ENCODE peak calls at places on chromosomes 16 and 17, in six cellular contexts. R is fibroblast of lung; B is Peyer's patch; P is CD4-positive, CD25-positive, alpha-beta regulatory T cell; U is trophoblast cell; X is heart right ventricle. S is an unnamed sample.

GRCh38 chr16:24146523-24146922 is 109.6 kb upstream of the CACNG3 start:
- DNase-seq in X (peak; percentile 18), B (no peak), R (peak; percentile 33), P (no peak), U (no peak), S (peak; percentile 24)

GRCh38 chr16:31508706-31509523 is 724 bp upstream of the RUSF1 start:
- DNase-seq in X (no peak), U (no peak), P (no peak), R (peak; percentile 65), B (no peak), S (no peak)

GRCh38 chr16:85432606-85433005 is 180.5 kb upstream of the GSE1 start:
- DNase-seq in R (no peak), U (no peak), X (no peak), P (no peak), B (no peak), S (no peak)

GRCh38 chr16:86212706-86213426 is 297.5 kb upstream of the FOXF1 start:
- DNase-seq in X (no peak), P (no peak), B (no peak), R (no peak), U (no peak), S (no peak)

GRCh38 chr17:65177901-65178300 is 40.7 kb downstream of the RGS9 start:
- DNase-seq in B (no peak), R (peak; percentile 69), X (no peak), P (no peak), U (no peak), S (no peak)

GRCh38 chr16:85327731-85328664 is 215.7 kb upstream of the CIBAR2 start:
- DNase-seq in B (no peak), X (no peak), P (no peak), R (peak; percentile 60), U (no peak), S (no peak)

GRCh38 chr17:15744885-15745284 is 12.8 kb downstream of the TBC1D26 start:
- DNase-seq in P (no peak), B (no peak), X (no peak), R (peak; percentile 17), U (no peak), S (no peak)

GRCh38 chr16:68009157-68009735 is 6.5 kb downstream of the DPEP2NB start:
- DNase-seq in R (no peak), B (no peak), U (no peak), X (no peak), P (no peak), S (no peak)

GRCh38 chr16:64543401-64543800 is 578.5 kb downstream of the CDH11 start:
- DNase-seq in U (no peak), P (no peak), R (no peak), X (no peak), B (no peak), S (no peak)

GRCh38 chr16:75254359-75254837 is 3.0 kb upstream of the BCAR1 start:
- DNase-seq in P (no peak), B (peak; percentile 54), U (peak; percentile 98), X (peak; percentile 18), R (peak; percentile 60), S (no peak)

GRCh38 chr17:80225230-80225629 is 5.0 kb downstream of the SLC26A11 start:
- DNase-seq in X (no peak), P (no peak), R (no peak), B (no peak), U (no peak), S (no peak)

GRCh38 chr17:8053600-8053999 is 14.7 kb downstream of the ALOX15B start:
- DNase-seq in B (peak; percentile 7), P (no peak), R (peak; percentile 5), U (peak; percentile 85), X (no peak), S (no peak)

GRCh38 chr17:26731005-26731921 is 562.7 kb upstream of the WSB1 start:
- DNase-seq in R (peak; percentile 0), B (no peak), P (no peak), X (no peak), U (no peak), S (no peak)

GRCh38 chr17:10318540-10318939 is 54.3 kb downstream of the MYH13 start:
- DNase-seq in R (no peak), B (no peak), U (no peak), X (no peak), P (no peak), S (no peak)

GRCh38 chr16:85607331-85607765 is 5.8 kb upstream of the GSE1 start:
- DNase-seq in X (no peak), B (peak; percentile 57), P (no peak), R (no peak), U (no peak), S (no peak)

GRCh38 chr16:4505356-4506153 is 29.4 kb downstream of the HMOX2 start:
- DNase-seq in B (no peak), R (no peak), P (peak; percentile 94), U (no peak), X (no peak), S (no peak)

GRCh38 chr16:29148867-29149272 is 164.0 kb downstream of the LAT start:
- DNase-seq in R (no peak), U (no peak), B (no peak), P (peak; percentile 97), X (peak; percentile 59), S (peak; percentile 47)

GRCh38 chr16:78376452-78376851 is 277.0 kb downstream of the WWOX start:
- DNase-seq in R (no peak), U (peak; percentile 1), X (no peak), P (no peak), B (no peak), S (no peak)

GRCh38 chr17:82370471-82371332 is 863 bp upstream of the UTS2R start:
- DNase-seq in U (no peak), R (no peak), B (peak; percentile 46), P (peak; percentile 54), X (no peak), S (no peak)

GRCh38 chr17:49832840-49833599 is 14.8 kb downstream of the TAC4 start:
- DNase-seq in R (no peak), U (no peak), X (no peak), B (no peak), P (no peak), S (no peak)
- H3K27ac ChIP-seq in R (no peak overlapping the region), U (no peak overlapping the region), X (no peak overlapping the region), B (no peak overlapping the region), P (peak overlapping the region; percentile 29), S (peak overlapping the region; percentile 4)

GRCh38 chr17:2068101-2068518 is 13.2 kb downstream of the HIC1 start:
- DNase-seq in X (no peak), R (peak; percentile 98), B (no peak), U (peak; percentile 54), P (no peak), S (no peak)
- H3K4me1 ChIP-seq in X (peaks cover 76% of the 10 kb centered on the region), R (peaks cover 85% of the 10 kb centered on the region), B (peaks cover 27% of the 10 kb centered on the region), U (peaks cover 58% of the 10 kb centered on the region), P (peaks cover 15% of the 10 kb centered on the region), S (peaks cover 94% of the 10 kb centered on the region)

GRCh38 chr16:80148826-80149225 is 392.0 kb upstream of the DYNLRB2 start:
- DNase-seq in R (no peak), P (no peak), X (no peak), U (no peak), B (no peak), S (no peak)

GRCh38 chr16:80150978-80151705 is 389.7 kb upstream of the DYNLRB2 start:
- DNase-seq in P (no peak), X (no peak), R (peak; percentile 81), B (no peak), U (no peak), S (no peak)

GRCh38 chr16:80147021-80147680 is 393.6 kb upstream of the DYNLRB2 start:
- DNase-seq in R (peak; percentile 33), B (no peak), U (no peak), P (no peak), X (no peak), S (no peak)

GRCh38 chr16:80151706-80152073 is 389.1 kb upstream of the DYNLRB2 start:
- DNase-seq in R (no peak), U (no peak), B (no peak), P (no peak), X (no peak), S (no peak)
- H3K9me3 ChIP-seq in R (no peaks in the 10 kb centered on the region), U (no peaks in the 10 kb centered on the region), B (no peaks in the 10 kb centered on the region), P (no peaks in the 10 kb centered on the region), X (no peaks in the 10 kb centered on the region), S (no peaks in the 10 kb centered on the region)

GRCh38 chr17:1847191-1847590 is 17.4 kb downstream of the RPA1 start:
- DNase-seq in X (peak; percentile 51), P (no peak), B (no peak), R (no peak), U (no peak), S (peak; percentile 45)

GRCh38 chr17:1839516-1839915 is 9.7 kb downstream of the RPA1 start:
- DNase-seq in P (no peak), X (no peak), B (no peak), U (no peak), R (no peak), S (no peak)

DNA sequence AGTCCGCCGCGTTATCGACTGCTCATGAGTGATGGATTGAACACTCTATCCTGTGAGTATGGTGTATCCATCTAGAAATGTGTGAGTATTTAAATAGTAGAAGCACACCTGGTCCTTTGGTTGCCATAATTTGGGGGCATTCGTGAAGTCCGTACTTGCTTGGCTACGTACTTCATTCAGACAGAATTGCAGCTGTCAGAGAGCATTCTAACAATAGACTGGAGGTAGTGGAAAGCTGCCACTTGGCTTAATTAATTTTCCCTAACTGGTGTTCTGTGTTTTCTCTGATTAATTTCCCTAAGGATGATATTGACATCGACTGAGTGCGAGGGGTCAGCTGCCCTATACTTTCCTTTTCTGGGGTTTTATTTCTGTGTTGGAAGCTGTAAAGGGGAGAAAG is 14.1 kb downstream of the RPA1 start:
- DNase-seq in X (no peak), B (no peak), P (no peak), U (no peak), R (no peak), S (no peak)
- H3K27ac ChIP-seq in X (peak overlapping the region; percentile 43), B (no peak overlapping the region), P (no peak overlapping the region), U (no peak overlapping the region), R (no peak overlapping the region), S (no peak overlapping the region)

DNA sequence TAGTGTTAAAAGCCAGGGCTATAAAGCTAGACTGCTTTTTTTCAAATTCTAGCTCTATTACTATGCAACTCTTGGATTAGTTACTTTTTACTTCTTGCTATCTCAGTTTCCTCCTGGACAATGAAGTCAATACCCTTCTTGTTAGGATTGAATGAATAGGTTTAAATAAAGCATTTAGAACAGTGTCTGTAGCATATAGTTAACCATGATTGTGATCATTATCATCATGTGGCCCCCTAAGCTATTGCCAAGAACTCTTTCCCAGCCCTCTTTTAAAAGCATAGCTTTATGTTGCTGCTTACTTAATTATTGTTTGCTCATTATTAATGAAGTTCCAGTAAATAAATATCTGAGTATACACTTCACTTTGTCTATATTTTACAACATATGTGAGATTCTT is 4.5 kb downstream of the VMP1 start:
- DNase-seq in X (no peak), U (no peak), B (no peak), R (no peak), P (no peak), S (no peak)
- H3K4me1 ChIP-seq in X (peaks cover 18% of the 10 kb centered on the region), U (no peaks in the 10 kb centered on the region), B (no peaks in the 10 kb centered on the region), R (peaks cover 4% of the 10 kb centered on the region), P (peaks cover 10% of the 10 kb centered on the region), S (peaks cover 68% of the 10 kb centered on the region)

DNA sequence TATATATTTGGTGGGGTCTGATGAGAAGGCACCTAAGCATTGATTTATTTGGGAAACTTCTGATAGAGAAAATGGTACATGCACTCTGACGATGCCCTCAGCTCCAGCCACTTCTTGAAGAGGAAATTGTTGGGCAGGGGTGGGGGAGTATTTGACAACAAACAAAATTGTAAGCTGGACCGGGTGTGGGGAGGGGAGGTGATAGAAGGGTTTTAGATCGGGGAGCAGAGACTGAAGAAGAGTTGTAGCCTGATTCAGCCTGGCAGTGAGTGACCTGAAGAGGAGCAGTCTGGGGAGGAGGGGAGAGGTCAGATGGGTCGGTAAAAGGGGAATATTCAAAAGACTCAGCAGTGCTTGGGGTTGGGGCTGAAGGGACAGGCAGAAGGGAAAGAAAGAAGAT is 2284.7 kb downstream of the TP53TG3F start:
- DNase-seq in X (no peak), R (no peak), B (no peak), P (no peak), U (no peak), S (no peak)
- H3K9me3 ChIP-seq in X (no peaks in the 10 kb centered on the region), R (no peaks in the 10 kb centered on the region), B (no peaks in the 10 kb centered on the region), P (peaks cover 75% of the 10 kb centered on the region), U (peaks cover 56% of the 10 kb centered on the region), S (peaks cover 7% of the 10 kb centered on the region)